ENCODE peak calls at places on chromosome 16, in four cellular contexts. S is progenitor cell of endocrine pancreas, W is epithelial cell of esophagus, G is IMR-90. N is an unnamed sample.
A peak's percentile ranks its signal among the peaks of the same experiment; 100 is the strongest.

GRCh38 chr16:4846503-4846900 is 586 bp downstream of the GLYR1 start:
- DNase-seq in W (peak; percentile 73), S (peak; percentile 32), G (peak; percentile 55), N (peak; percentile 61)

GRCh38 chr16:22813946-22814325 is at the start of gene HS3ST2:
- DNase-seq in W (peak; percentile 80), G (no peak), S (peak; percentile 24), N (no peak)

GRCh38 chr16:24075929-24076716 is 180.0 kb upstream of the CACNG3 start:
- DNase-seq in G (no peak), S (no peak), W (no peak), N (no peak)

GRCh38 chr16:9415588-9415987 is 324.1 kb downstream of the HAPSTR1 start:
- DNase-seq in W (no peak), G (no peak), S (no peak), N (no peak)

GRCh38 chr16:56317998-56318912 is 107.1 kb downstream of the AMFR start:
- DNase-seq in G (peak; percentile 70), S (peak; percentile 83), W (peak; percentile 75), N (peak; percentile 55)

GRCh38 chr16:57791903-57792461 is 10.3 kb downstream of the KIFC3 start:
- DNase-seq in G (no peak), S (no peak), W (no peak), N (no peak)

GRCh38 chr16:70688266-70688742 is 2.5 kb upstream of the MTSS2 start:
- DNase-seq in W (no peak), S (no peak), G (peak; percentile 59), N (peak; percentile 36)

GRCh38 chr16:24643489-24643888 is 86.0 kb upstream of the TNRC6A start:
- DNase-seq in W (no peak), S (no peak), G (no peak), N (no peak)

GRCh38 chr16:83443972-83444371 is 363.8 kb upstream of the HSBP1 start:
- DNase-seq in S (no peak), G (no peak), W (no peak), N (no peak)

GRCh38 chr16:84190731-84191388 is at the start of gene ADAD2:
- DNase-seq in G (no peak), W (no peak), S (no peak), N (no peak)

GRCh38 chr16:4327782-4328579 is 12.1 kb downstream of the GLIS2 start:
- DNase-seq in W (peak; percentile 76), G (peak; percentile 69), S (peak; percentile 69), N (peak; percentile 83)

GRCh38 chr16:70713342-70713741 is 27.5 kb upstream of the MTSS2 start:
- DNase-seq in W (no peak), S (no peak), G (no peak), N (no peak)

GRCh38 chr16:15493416-15494181 is 59.2 kb downstream of the BMERB1 start:
- DNase-seq in S (no peak), W (no peak), G (peak; percentile 52), N (peak; percentile 66)

GRCh38 chr16:66069576-66069975 is 296.9 kb upstream of the CDH5 start:
- DNase-seq in W (no peak), S (no peak), G (peak; percentile 23), N (no peak)

GRCh38 chr16:75660321-75660720 is 12.7 kb downstream of the TERF2IP start:
- DNase-seq in W (no peak), S (no peak), G (no peak), N (no peak)

GRCh38 chr16:24499193-24499814 is 40.1 kb upstream of the RBBP6 start:
- DNase-seq in G (peak; percentile 11), S (peak; percentile 16), W (peak; percentile 53), N (peak; percentile 35)

GRCh38 chr16:55470533-55471371 is 8.2 kb upstream of the MMP2 start:
- DNase-seq in W (peak; percentile 44), G (no peak), S (no peak), N (peak; percentile 35)

GRCh38 chr16:9099131-9099625 is 7.7 kb downstream of the HAPSTR1 start:
- DNase-seq in S (no peak), G (peak; percentile 68), W (peak; percentile 85), N (peak; percentile 60)

GRCh38 chr16:6132121-6132520 is 1034.5 kb upstream of the EEF2KMT start:
- DNase-seq in S (no peak), G (no peak), W (no peak), N (no peak)

GRCh38 chr16:63005356-63005755 is 969.1 kb upstream of the CDH8 start:
- DNase-seq in S (no peak), G (no peak), W (no peak), N (no peak)

GRCh38 chr16:70750893-70751467 is 50.0 kb downstream of the VAC14 start:
- DNase-seq in W (no peak), S (no peak), G (peak; percentile 99), N (peak; percentile 84)

GRCh38 chr16:12021578-12022265 is 45.2 kb downstream of the SNX29 start:
- DNase-seq in W (no peak), G (no peak), S (no peak), N (no peak)

GRCh38 chr16:73057369-73058210 is 9.7 kb upstream of the ZFHX3 start:
- DNase-seq in G (no peak), W (peak; percentile 35), S (peak; percentile 53), N (no peak)

GRCh38 chr16:11757671-11758545 is 15.3 kb upstream of the TXNDC11 start:
- DNase-seq in S (no peak), W (no peak), G (peak; percentile 70), N (peak; percentile 41)

GRCh38 chr16:84930298-84931106 is 80.8 kb downstream of the ZDHHC7 start:
- DNase-seq in S (no peak), G (no peak), W (no peak), N (no peak)

GRCh38 chr16:64269756-64270155 is 852.1 kb downstream of the CDH11 start:
- DNase-seq in G (peak; percentile 19), S (no peak), W (no peak), N (no peak)

GRCh38 chr16:87297407-87297806 is 19.8 kb downstream of the C16orf95 start:
- DNase-seq in G (no peak), S (no peak), W (no peak), N (no peak)

GRCh38 chr16:87295259-87295658 is 21.9 kb downstream of the C16orf95 start:
- DNase-seq in W (peak; percentile 56), S (no peak), G (no peak), N (no peak)

GRCh38 chr16:87298857-87299465 is 18.2 kb downstream of the C16orf95 start:
- DNase-seq in G (no peak), W (no peak), S (no peak), N (no peak)

GRCh38 chr16:87295661-87296531 is 21.3 kb downstream of the C16orf95 start:
- DNase-seq in G (no peak), S (no peak), W (no peak), N (no peak)

GRCh38 chr16:87297918-87298631 is 19.1 kb downstream of the C16orf95 start:
- DNase-seq in W (no peak), S (peak; percentile 41), G (peak; percentile 10), N (no peak)
- TF ChIP-seq CTCF in W (peak; percentile 55), S (peak; percentile 73), G (peak; percentile 58), N (peak; percentile 77)

GRCh38 chr16:1996175-1996574 is 6.4 kb downstream of the SYNGR3 start:
- DNase-seq in S (no peak), G (no peak), W (no peak), N (no peak)

GRCh38 chr16:1997591-1998359 is 8.0 kb downstream of the SYNGR3 start:
- DNase-seq in G (peak; percentile 75), W (no peak), S (no peak), N (no peak)

GRCh38 chr16:1998852-1999801 is 9.4 kb downstream of the SYNGR3 start:
- DNase-seq in G (no peak), S (no peak), W (no peak), N (no peak)

GRCh38 chr16:1999866-2000514 is 9.6 kb downstream of the ZNF598 start:
- DNase-seq in S (no peak), G (no peak), W (no peak), N (no peak)

GRCh38 chr16:1998360-1998835 is 8.6 kb downstream of the SYNGR3 start:
- DNase-seq in W (no peak), S (no peak), G (no peak), N (no peak)
- TF ChIP-seq CTCF in W (no peak), S (no peak), G (no peak), N (no peak)

GRCh38 chr16:28499854-28500253 is 5.4 kb downstream of the APOBR start:
- DNase-seq in G (no peak), W (no peak), S (no peak), N (no peak)

GRCh38 chr16:28498666-28499065 is 4.2 kb downstream of the APOBR start:
- DNase-seq in S (no peak), W (no peak), G (no peak), N (no peak)

GRCh38 chr16:28497386-28497785 is 2.9 kb downstream of the APOBR start:
- DNase-seq in W (no peak), G (no peak), S (no peak), N (no peak)

GRCh38 chr16:28496844-28497243 is 2.4 kb downstream of the APOBR start:
- DNase-seq in S (no peak), G (no peak), W (no peak), N (no peak)

DNA sequence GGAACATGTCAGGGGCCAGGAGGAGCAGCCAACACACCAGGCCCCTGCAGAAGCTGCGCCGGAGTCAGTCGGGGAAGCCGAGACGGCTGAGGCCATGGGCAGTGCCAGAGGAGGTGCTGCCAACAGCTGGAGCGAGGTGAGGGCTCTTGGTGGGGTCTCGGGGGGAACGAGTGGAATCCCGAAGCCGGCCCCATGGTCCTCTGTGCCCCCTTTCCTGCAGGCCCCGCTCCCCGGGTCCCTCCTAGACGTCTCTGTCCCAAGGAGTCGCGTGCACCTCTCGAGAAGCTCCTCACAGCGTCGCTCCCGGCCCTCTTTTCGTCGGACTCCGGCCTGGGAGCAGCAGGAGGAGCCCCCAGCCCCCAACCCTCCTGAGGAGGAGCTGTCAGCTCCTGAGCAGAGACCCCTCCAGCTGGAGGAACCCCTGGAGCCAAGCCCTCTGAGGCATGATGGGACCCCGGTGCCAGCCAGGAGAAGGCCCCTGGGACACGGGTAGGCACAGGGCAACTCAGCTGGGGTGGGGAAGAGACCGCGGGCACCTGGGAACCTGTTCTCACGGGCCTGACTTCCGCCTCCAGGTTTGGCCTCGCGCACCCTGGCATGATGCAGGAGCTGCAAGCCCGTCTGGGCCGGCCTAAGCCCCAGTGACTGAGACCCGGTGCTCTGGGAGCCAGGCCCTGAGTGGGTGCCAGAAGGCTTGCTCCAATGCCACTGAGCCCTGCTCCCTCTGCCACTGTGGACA is 3.6 kb downstream of the APOBR start:
- DNase-seq in S (no peak), W (no peak), G (no peak), N (no peak)
- TF ChIP-seq CTCF in S (no peak), W (no peak), G (no peak), N (no peak)

DNA sequence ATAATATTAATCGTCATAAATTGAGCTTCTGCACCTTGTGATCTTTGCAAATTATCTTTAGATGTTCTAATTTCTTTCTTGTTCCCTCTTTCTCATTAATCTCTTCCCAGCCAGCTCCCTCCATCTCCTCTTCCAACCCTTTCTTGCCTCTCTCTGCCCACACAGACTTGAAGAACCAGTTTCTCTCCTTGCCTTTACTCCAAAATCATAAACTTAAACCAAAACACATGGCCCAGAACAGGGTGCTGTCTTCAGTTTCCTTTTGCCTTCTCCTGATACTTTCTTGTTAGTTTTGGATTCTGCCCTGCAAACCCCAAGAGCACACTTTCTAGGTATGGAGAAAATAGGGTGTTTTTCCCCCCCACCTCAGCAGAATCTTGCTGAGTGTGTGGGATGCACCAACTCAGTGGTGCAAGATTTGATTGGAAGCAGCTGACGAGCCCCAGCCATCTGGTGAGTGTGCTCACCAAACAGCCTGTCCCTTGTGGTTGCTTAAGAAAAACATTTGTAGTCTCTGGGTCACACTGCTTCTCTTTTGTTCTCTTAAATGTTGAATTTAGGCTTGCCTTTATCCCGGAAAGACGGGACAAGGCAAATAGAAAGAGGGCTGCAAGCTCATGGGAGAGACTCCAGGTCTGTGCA is 175.8 kb upstream of the MAF start:
- DNase-seq in G (no peak), S (no peak), W (peak; percentile 59), N (no peak)
- TF ChIP-seq CTCF in G (no peak), S (peak; percentile 16), W (peak; percentile 24), N (no peak)

GRCh38 chr16:82263456-82264159 is 93.6 kb upstream of the MPHOSPH6 start:
- DNase-seq in G (peak; percentile 51), S (peak; percentile 28), W (peak; percentile 64), N (peak; percentile 36)
- TF ChIP-seq CTCF in G (peak; percentile 73), S (peak; percentile 98), W (peak; percentile 98), N (peak; percentile 94)